ENCODE peak calls at places on chromosomes 12 and 14, in six cellular contexts. Y, W, P, D, R and A are unnamed samples.

GRCh38 chr14:78232666-78233065 is 62.5 kb downstream of the NRXN3 start:
- DNase-seq in Y (no peak), W (no peak), P (no peak), D (no peak), R (no peak), A (no peak)

GRCh38 chr12:113418213-113418879 is 3.8 kb upstream of the SDSL start:
- DNase-seq in Y (no peak), W (no peak), P (no peak), D (peak), R (no peak), A (no peak)

GRCh38 chr14:78863143-78863542 is 693.0 kb downstream of the NRXN3 start:
- DNase-seq in Y (peak), W (no peak), P (no peak), D (peak), R (peak), A (no peak)

GRCh38 chr12:104122298-104122697 is 15.7 kb downstream of the NFYB start:
- DNase-seq in Y (no peak), W (no peak), P (no peak), D (no peak), R (no peak), A (no peak)

GRCh38 chr12:82182601-82183000 is 175.6 kb downstream of the CCDC59 start:
- DNase-seq in Y (no peak), W (peak), P (no peak), D (peak), R (peak), A (no peak)

GRCh38 chr12:39807043-39807442 is 187.4 kb upstream of the ABCD2 start:
- DNase-seq in Y (no peak), W (no peak), P (no peak), D (no peak), R (peak), A (peak)

GRCh38 chr12:112309797-112310196 is 72.4 kb downstream of the HECTD4 start:
- DNase-seq in Y (no peak), W (no peak), P (no peak), D (peak), R (no peak), A (no peak)

GRCh38 chr12:98397323-98398105 is 117.9 kb upstream of the TMPO start:
- DNase-seq in Y (peak), W (peak), P (peak), D (peak), R (peak), A (peak)

GRCh38 chr12:51415931-51416330 is 8.7 kb upstream of the SLC4A8 start:
- DNase-seq in Y (peak), W (no peak), P (no peak), D (no peak), R (peak), A (no peak)

GRCh38 chr12:79569679-79570078 is 121.1 kb downstream of the PAWR start:
- DNase-seq in Y (no peak), W (no peak), P (no peak), D (no peak), R (no peak), A (no peak)

GRCh38 chr14:74135386-74135785 is 50.6 kb downstream of the LIN52 start:
- DNase-seq in Y (peak), W (no peak), P (no peak), D (no peak), R (peak), A (no peak)

GRCh38 chr14:51929156-51929555 is 60.2 kb upstream of the RTRAF start:
- DNase-seq in Y (no peak), W (no peak), P (no peak), D (peak), R (no peak), A (no peak)

GRCh38 chr12:123720141-123720814 is 8.1 kb downstream of the ATP6V0A2 start:
- DNase-seq in Y (no peak), W (no peak), P (no peak), D (no peak), R (no peak), A (no peak)

GRCh38 chr12:53626702-53627169 is 554 bp upstream of the ATF7 start:
- DNase-seq in Y (no peak), W (no peak), P (no peak), D (no peak), R (no peak), A (no peak)

GRCh38 chr14:41986726-41987125 is 380.1 kb downstream of the LRFN5 start:
- DNase-seq in Y (peak), W (no peak), P (no peak), D (no peak), R (peak), A (peak)

GRCh38 chr14:93549578-93549977 is 118.8 kb downstream of the UNC79 start:
- DNase-seq in Y (no peak), W (no peak), P (no peak), D (no peak), R (no peak), A (no peak)

GRCh38 chr12:110826592-110827200 is 20.1 kb upstream of the CCDC63 start:
- DNase-seq in Y (peak), W (no peak), P (peak), D (peak), R (peak), A (peak)

GRCh38 chr12:69874606-69875005 is 49.6 kb downstream of the MYRFL start:
- DNase-seq in Y (no peak), W (no peak), P (no peak), D (no peak), R (no peak), A (no peak)

GRCh38 chr12:27627123-27627835 is 69.0 kb upstream of the REP15 start:
- DNase-seq in Y (no peak), W (no peak), P (no peak), D (peak), R (peak), A (no peak)

GRCh38 chr12:56601503-56601902 is 28.6 kb downstream of the BAZ2A start:
- DNase-seq in Y (no peak), W (no peak), P (peak), D (no peak), R (no peak), A (no peak)

GRCh38 chr14:105215602-105216001 is 32.7 kb upstream of the BTBD6 start:
- DNase-seq in Y (no peak), W (no peak), P (no peak), D (no peak), R (no peak), A (no peak)

GRCh38 chr12:103093499-103094106 is 136.1 kb downstream of the ASCL1 start:
- DNase-seq in Y (peak), W (no peak), P (no peak), D (no peak), R (no peak), A (no peak)

GRCh38 chr14:103561381-103562134 is 899 bp downstream of the BAG5 start:
- DNase-seq in Y (peak), W (peak), P (peak), D (peak), R (peak), A (no peak)

GRCh38 chr12:48352157-48352775 is 1.5 kb upstream of the ZNF641 start:
- DNase-seq in Y (no peak), W (no peak), P (no peak), D (no peak), R (no peak), A (no peak)

GRCh38 chr12:103780992-103781391 is 60.0 kb downstream of the NT5DC3 start:
- DNase-seq in Y (no peak), W (no peak), P (no peak), D (no peak), R (no peak), A (no peak)

GRCh38 chr14:89319687-89320086 is 97.3 kb downstream of the FOXN3 start:
- DNase-seq in Y (no peak), W (no peak), P (no peak), D (peak), R (no peak), A (no peak)

GRCh38 chr14:38880643-38881567 is 222.1 kb downstream of the SEC23A start:
- DNase-seq in Y (no peak), W (no peak), P (no peak), D (no peak), R (no peak), A (no peak)

GRCh38 chr12:89709994-89710872 is 1.6 kb upstream of the ATP2B1 start:
- DNase-seq in Y (peak), W (peak), P (peak), D (peak), R (no peak), A (no peak)

GRCh38 chr12:93200291-93200917 is 177.3 kb upstream of the NUDT4 start:
- DNase-seq in Y (no peak), W (no peak), P (no peak), D (no peak), R (no peak), A (no peak)

GRCh38 chr12:70645494-70646317 is 8.5 kb upstream of the PTPRB start:
- DNase-seq in Y (peak), W (peak), P (no peak), D (peak), R (peak), A (peak)

GRCh38 chr12:30795660-30796507 is 41.1 kb upstream of the CAPRIN2 start:
- DNase-seq in Y (peak), W (peak), P (peak), D (peak), R (peak), A (peak)